ENCODE peak calls at places on chromosomes 4 and X, in four cellular contexts. C is upper lobe of left lung, G is HepG2, B is HCT116. W is an unnamed sample.

GRCh38 chr4:119728692-119729593 is 100.3 kb upstream of the PDE5A start:
- ATAC-seq in B (peak), G (no peak), C (no peak), W (no peak)

GRCh38 chr4:122456228-122457106 is at the start of gene IL2:
- ATAC-seq in G (no peak), C (no peak), B (no peak), W (no peak)

GRCh38 chrX:73214366-73215094 is at the start of gene NAP1L2:
- ATAC-seq in C (peak), G (peak), B (no peak), W (peak)

GRCh38 chrX:15142084-15142715 is 127.7 kb downstream of the ASB9 start:
- ATAC-seq in B (no peak), G (peak), C (no peak), W (no peak)

GRCh38 chr4:10977534-10977933 is 293.0 kb upstream of the CLNK start:
- ATAC-seq in C (no peak), B (no peak), G (no peak), W (no peak)

GRCh38 chr4:112813790-112814189 is 176.8 kb downstream of the LARP7 start:
- ATAC-seq in B (no peak), G (no peak), C (no peak), W (no peak)

GRCh38 chrX:413322-414201 is 26.9 kb upstream of the PPP2R3B start:
- ATAC-seq in G (peak), B (no peak), C (no peak), W (no peak)

GRCh38 chr4:26320159-26320452 is 708 bp upstream of the RBPJ start:
- ATAC-seq in C (peak), G (peak), B (peak), W (no peak)

GRCh38 chrX:79515529-79515928 is 148.4 kb upstream of the ITM2A start:
- ATAC-seq in B (no peak), C (no peak), G (no peak), W (no peak)

GRCh38 chrX:129726307-129727111 is 12.3 kb upstream of the XPNPEP2 start:
- ATAC-seq in B (peak), G (peak), C (peak), W (peak)

GRCh38 chrX:86322913-86323312 is 174.7 kb downstream of the DACH2 start:
- ATAC-seq in B (no peak), G (peak), C (no peak), W (no peak)

GRCh38 chr4:71094201-71094600 is 100.8 kb downstream of the DCK start:
- ATAC-seq in B (no peak), C (no peak), G (no peak), W (no peak)

GRCh38 chrX:68703849-68704248 is 56.4 kb downstream of the STARD8 start:
- ATAC-seq in G (no peak), C (peak), B (no peak), W (no peak)

GRCh38 chrX:153592966-153593688 is 5.8 kb downstream of the CCNQ start:
- ATAC-seq in B (no peak), G (no peak), C (no peak), W (no peak)

GRCh38 chrX:101208152-101208905 is 11.3 kb upstream of the DRP2 start:
- ATAC-seq in C (no peak), B (no peak), G (peak), W (no peak)

GRCh38 chr4:118712872-118713271 is 27.7 kb downstream of the METTL14 start:
- ATAC-seq in G (peak), B (no peak), C (no peak), W (no peak)

GRCh38 chr4:177228599-177228998 is 81.1 kb upstream of the NEIL3 start:
- ATAC-seq in C (no peak), G (peak), B (no peak), W (no peak)

GRCh38 chr4:47418147-47418546 is 45.4 kb downstream of the COMMD8 start:
- ATAC-seq in B (no peak), C (no peak), G (no peak), W (no peak)

GRCh38 chrX:118780509-118780908 is 43.1 kb upstream of the ZCCHC12 start:
- ATAC-seq in G (no peak), C (peak), B (no peak), W (peak)

GRCh38 chrX:56569378-56570061 is 6.1 kb downstream of the UBQLN2 start:
- ATAC-seq in C (no peak), B (no peak), G (no peak), W (no peak)

GRCh38 chrX:16511776-16512400 is 138.1 kb upstream of the S100G start:
- ATAC-seq in B (no peak), C (no peak), G (peak), W (no peak)

GRCh38 chr4:48739560-48740019 is 40.5 kb downstream of the FRYL start:
- ATAC-seq in B (no peak), G (no peak), C (no peak), W (no peak)

GRCh38 chr4:70183168-70183939 is 12.2 kb upstream of the ODAM start:
- ATAC-seq in B (peak), G (peak), C (peak), W (no peak)

GRCh38 chr4:121817006-121817405 is 6.7 kb downstream of the CCNA2 start:
- ATAC-seq in B (no peak), C (no peak), G (no peak), W (no peak)

GRCh38 chr4:59126159-59126558 is 2016.0 kb upstream of the IGFBP7 start:
- ATAC-seq in B (no peak), C (no peak), G (no peak), W (no peak)

GRCh38 chr4:153497988-153498967 is 32.1 kb downstream of the TMEM131L start:
- ATAC-seq in G (no peak), B (no peak), C (peak), W (peak)

GRCh38 chr4:66376921-66377320 is 706.6 kb upstream of the EPHA5 start:
- ATAC-seq in G (no peak), C (no peak), B (no peak), W (no peak)

GRCh38 chr4:99383833-99384392 is 31.4 kb upstream of the ADH1C start:
- ATAC-seq in C (peak), B (no peak), G (no peak), W (peak)

GRCh38 chrX:103330601-103331397 is 760 bp downstream of the TCEAL7 start:
- ATAC-seq in C (peak), G (no peak), B (no peak), W (peak)

GRCh38 chrX:16853537-16853936 is 16.6 kb downstream of the RBBP7 start:
- ATAC-seq in G (no peak), C (no peak), B (no peak), W (no peak)

GRCh38 chrX:38221391-38221929 is 789 bp upstream of the SRPX start:
- ATAC-seq in G (no peak), B (no peak), C (no peak), W (peak)

GRCh38 chrX:120486786-120487185 is 17.7 kb upstream of the LAMP2 start:
- ATAC-seq in G (peak), C (no peak), B (no peak), W (no peak)

GRCh38 chrX:120485562-120486520 is 16.7 kb upstream of the LAMP2 start:
- ATAC-seq in B (peak), C (peak), G (peak), W (peak)
- TF ChIP-seq POLR2A in B (no peak), C (peak), G (peak), W (peak)

GRCh38 chr4:107733431-107733925 is 13.4 kb upstream of the PAPSS1 start:
- ATAC-seq in B (no peak), G (no peak), C (no peak), W (no peak)
- TF ChIP-seq POLR2AphosphoS5 in B (no peak), G (no peak), C (no peak), W (no peak)

DNA sequence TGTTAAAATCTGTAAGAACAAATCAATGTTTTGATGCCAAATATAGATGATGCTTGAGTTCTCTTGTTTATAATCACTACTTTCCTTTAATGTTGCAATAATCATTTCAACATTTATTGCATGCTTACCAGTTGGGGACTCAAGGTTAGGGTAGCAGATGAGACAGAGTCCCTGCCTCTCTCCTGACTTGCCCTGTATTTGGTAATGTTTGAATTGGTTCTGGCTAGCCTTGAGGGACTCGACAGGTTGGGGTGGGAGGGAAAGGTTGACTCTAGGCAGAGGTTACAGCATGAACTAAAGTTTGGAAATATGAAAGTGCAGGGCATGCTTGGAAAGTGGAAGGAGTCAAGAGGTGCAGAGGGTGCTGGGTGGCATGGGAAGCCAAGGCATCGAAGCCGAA is 2.0 kb downstream of the SEC24B start:
- ATAC-seq in C (no peak), B (no peak), G (peak), W (no peak)
- H3K4me3 ChIP-seq in C (no peak), B (peak), G (peak), W (peak)

GRCh38 chrX:108439434-108439883 is at the start of gene COL4A5:
- ATAC-seq in C (peak), B (peak), G (peak), W (peak)
- TF ChIP-seq POLR2A in C (peak), B (no peak), G (no peak), W (no peak)

GRCh38 chrX:110795645-110796510 is at the start of gene CHRDL1:
- ATAC-seq in C (peak), B (no peak), G (peak), W (peak)
- TF ChIP-seq POLR2AphosphoS5 in C (no peak), B (no peak), G (no peak), W (peak)

W was measured in gastroesophageal sphincter.